ENCODE peak calls at places on chromosome X, in eight cellular contexts. Z, I, T, Q, D, H, X and R are unnamed samples.

GRCh38 chrX:31658360-31658759 is 586.5 kb upstream of the FTHL17 start:
- DNase-seq in Z (no peak), I (no peak), T (no peak), Q (peak; percentile 52), D (peak; percentile 31), H (no peak), X (peak; percentile 29), R (no peak)

GRCh38 chrX:4708970-4709760 is 995.7 kb upstream of the PRKX start:
- DNase-seq in Z (no peak), I (no peak), T (no peak), Q (no peak), D (no peak), H (no peak), X (peak; percentile 16), R (no peak)

GRCh38 chrX:107731831-107732502 is 43.6 kb downstream of the TSC22D3 start:
- DNase-seq in Z (peak; percentile 92), I (peak; percentile 52), T (no peak), Q (peak; percentile 96), D (peak; percentile 90), H (no peak), X (peak; percentile 66), R (no peak)

GRCh38 chrX:39762266-39762841 is 335.4 kb downstream of the BCOR start:
- DNase-seq in Z (no peak), I (no peak), T (no peak), Q (peak; percentile 93), D (peak; percentile 86), H (no peak), X (peak; percentile 70), R (no peak)

GRCh38 chrX:44244008-44244407 is 99.5 kb downstream of the EFHC2 start:
- DNase-seq in Z (no peak), I (no peak), T (peak; percentile 11), Q (peak; percentile 50), D (peak; percentile 54), H (no peak), X (peak; percentile 24), R (peak; percentile 5)

GRCh38 chrX:133419911-133420310 is 4.6 kb upstream of the GPC4 start:
- DNase-seq in Z (no peak), I (no peak), T (no peak), Q (no peak), D (no peak), H (no peak), X (no peak), R (no peak)

GRCh38 chrX:76555816-76556215 is 128.3 kb downstream of the MAGEE1 start:
- DNase-seq in Z (peak; percentile 81), I (peak; percentile 58), T (no peak), Q (peak; percentile 46), D (peak; percentile 63), H (peak; percentile 41), X (peak; percentile 9), R (peak; percentile 31)

GRCh38 chrX:20514358-20514757 is 247.6 kb upstream of the RPS6KA3 start:
- DNase-seq in Z (no peak), I (no peak), T (no peak), Q (peak; percentile 68), D (peak; percentile 52), H (no peak), X (peak; percentile 82), R (peak; percentile 5)

GRCh38 chrX:132004728-132005127 is 18.4 kb upstream of the STK26 start:
- DNase-seq in Z (no peak), I (no peak), T (no peak), Q (no peak), D (no peak), H (no peak), X (peak; percentile 87), R (no peak)

GRCh38 chrX:2572740-2573139 is 72.0 kb upstream of the DHRSX start:
- DNase-seq in Z (no peak), I (no peak), T (no peak), Q (peak; percentile 15), D (no peak), H (no peak), X (peak; percentile 52), R (no peak)

GRCh38 chrX:104419211-104419610 is 146.8 kb upstream of the IL1RAPL2 start:
- DNase-seq in Z (no peak), I (no peak), T (no peak), Q (peak; percentile 1), D (peak; percentile 4), H (no peak), X (peak; percentile 88), R (no peak)

GRCh38 chrX:47030339-47030738 is 47.9 kb upstream of the RGN start:
- DNase-seq in Z (no peak), I (no peak), T (peak; percentile 27), Q (peak; percentile 80), D (peak; percentile 84), H (peak; percentile 18), X (peak; percentile 55), R (peak; percentile 6)

GRCh38 chrX:25389276-25389675 is 373.5 kb upstream of the ARX start:
- DNase-seq in Z (no peak), I (no peak), T (no peak), Q (no peak), D (no peak), H (no peak), X (no peak), R (no peak)

GRCh38 chrX:109384569-109385174 is 97.2 kb downstream of the GUCY2F start:
- DNase-seq in Z (no peak), I (no peak), T (no peak), Q (peak; percentile 61), D (peak; percentile 54), H (peak; percentile 6), X (no peak), R (no peak)

GRCh38 chrX:42696551-42697129 is 81.3 kb downstream of the PPP1R2C start:
- DNase-seq in Z (no peak), I (no peak), T (no peak), Q (no peak), D (no peak), H (no peak), X (no peak), R (no peak)

GRCh38 chrX:24149346-24150050 is at the start of gene ZFX:
- DNase-seq in Z (peak; percentile 88), I (peak; percentile 39), T (no peak), Q (peak; percentile 59), D (peak; percentile 64), H (peak; percentile 40), X (no peak), R (peak; percentile 59)

GRCh38 chrX:129697204-129697829 is 41.5 kb upstream of the XPNPEP2 start:
- DNase-seq in Z (no peak), I (no peak), T (no peak), Q (no peak), D (no peak), H (no peak), X (no peak), R (no peak)

GRCh38 chrX:275967-276587 is 5.1 kb upstream of the PLCXD1 start:
- DNase-seq in Z (peak; percentile 95), I (peak; percentile 78), T (no peak), Q (peak; percentile 41), D (peak; percentile 34), H (peak; percentile 52), X (peak; percentile 34), R (peak; percentile 45)
- TF ChIP-seq CTCF in Z (no peak), I (no peak), T (no peak), Q (no peak), D (no peak), H (no peak), X (no peak), R (no peak)

GRCh38 chrX:15146515-15146914 is 123.4 kb downstream of the ASB9 start:
- DNase-seq in Z (peak; percentile 80), I (peak; percentile 46), T (no peak), Q (peak; percentile 3), D (peak; percentile 9), H (peak; percentile 39), X (no peak), R (peak; percentile 39)
- TF ChIP-seq CTCF in Z (peak; percentile 78), I (peak; percentile 19), T (peak; percentile 37), Q (peak; percentile 35), D (peak; percentile 43), H (peak; percentile 77), X (peak; percentile 19), R (peak; percentile 43)

DNA sequence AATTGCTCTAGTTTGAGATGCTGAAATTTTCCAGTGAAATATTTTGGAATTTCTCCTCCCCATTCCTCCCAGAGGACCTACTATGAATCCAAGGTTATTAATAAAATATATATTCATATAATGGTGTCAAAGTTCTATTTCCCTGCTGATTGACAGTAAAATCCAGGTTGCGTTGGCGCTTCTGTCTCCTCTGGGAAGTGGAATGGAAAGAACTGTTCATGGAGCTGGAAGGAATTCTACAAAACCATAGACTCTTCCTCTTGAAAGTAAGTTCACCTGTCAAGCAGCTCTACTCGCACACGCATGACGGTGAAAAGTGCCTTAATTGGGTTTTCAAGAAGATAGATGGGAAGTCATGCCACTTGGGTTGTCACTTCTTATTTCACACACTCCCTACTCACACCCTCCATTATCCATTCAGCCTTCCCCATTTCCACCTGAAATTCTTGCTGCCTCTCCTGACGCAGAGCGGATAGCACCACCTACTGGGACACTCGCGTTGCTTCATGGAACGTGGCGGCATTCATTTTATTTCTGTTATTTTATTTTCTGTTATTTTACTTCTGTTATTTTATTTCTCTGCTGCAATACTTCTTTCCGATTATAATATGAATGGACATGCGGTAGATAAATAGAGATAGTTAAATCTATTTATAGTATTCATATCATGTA is 351.5 kb downstream of the NLGN4X start:
- DNase-seq in Z (peak; percentile 70), I (peak; percentile 31), T (no peak), Q (no peak), D (no peak), H (peak; percentile 34), X (peak; percentile 0), R (no peak)
- TF ChIP-seq CTCF in Z (peak; percentile 92), I (peak; percentile 33), T (peak; percentile 32), Q (no peak), D (no peak), H (peak; percentile 47), X (no peak), R (no peak)

GRCh38 chrX:150164971-150165605 is 198.0 kb upstream of the MAMLD1 start:
- DNase-seq in Z (no peak), I (no peak), T (no peak), Q (no peak), D (no peak), H (no peak), X (no peak), R (no peak)
- TF ChIP-seq CTCF in Z (no peak), I (no peak), T (no peak), Q (no peak), D (no peak), H (no peak), X (no peak), R (no peak)

DNA sequence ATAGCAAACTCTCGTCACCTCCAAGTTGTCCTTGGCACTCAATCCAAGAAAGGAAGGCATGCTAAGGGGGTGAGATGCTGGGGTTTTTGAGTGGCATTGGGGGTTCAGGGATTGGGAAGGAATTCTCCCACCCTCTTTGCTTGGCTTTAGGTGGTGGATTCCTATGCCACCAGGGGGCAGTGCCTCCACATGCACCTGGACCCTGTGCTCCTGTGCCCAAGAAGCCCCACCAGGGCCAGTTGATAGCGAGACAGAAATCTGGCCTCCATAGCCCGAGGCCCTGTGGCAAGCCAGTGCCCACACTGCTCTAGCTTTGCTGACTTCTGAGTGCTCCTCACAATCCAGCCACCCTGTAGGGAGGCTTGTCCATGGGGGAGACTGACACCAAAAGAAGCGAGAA is 2.0 kb upstream of the FATE1 start:
- DNase-seq in Z (peak; percentile 82), I (peak; percentile 60), T (no peak), Q (peak; percentile 12), D (peak; percentile 5), H (peak; percentile 54), X (peak; percentile 7), R (peak; percentile 28)
- TF ChIP-seq CTCF in Z (peak; percentile 78), I (peak; percentile 39), T (peak; percentile 40), Q (peak; percentile 41), D (peak; percentile 39), H (peak; percentile 56), X (peak; percentile 55), R (no peak)